ENCODE peak calls at places on chromosomes 1 and 21, in seven cellular contexts. One of them, this sample, is unnamed.

GRCh38 chr1:89598450-89599331 is 34.2 kb upstream of the LRRC8C start:
- DNase-seq in bronchial epithelial cell: peak
- DNase-seq in suprapubic skin: no peak
- DNase-seq in fibroblast of the aortic adventitia: peak
- DNase-seq in mucosa of descending colon: no peak
- DNase-seq in tibial artery: no peak
- DNase-seq in foreskin fibroblast: no peak
- DNase-seq in this sample: peak

GRCh38 chr1:202069670-202070069 is 53.0 kb upstream of the GPR37L1 start:
- DNase-seq in tibial artery: no peak
- DNase-seq in bronchial epithelial cell: no peak
- DNase-seq in fibroblast of the aortic adventitia: no peak
- DNase-seq in suprapubic skin: no peak
- DNase-seq in mucosa of descending colon: no peak
- DNase-seq in foreskin fibroblast: no peak
- DNase-seq in this sample: no peak

GRCh38 chr21:44423312-44423821 is 31.9 kb upstream of the LRRC3 start:
- DNase-seq in tibial artery: peak
- DNase-seq in fibroblast of the aortic adventitia: no peak
- DNase-seq in bronchial epithelial cell: no peak
- DNase-seq in foreskin fibroblast: no peak
- DNase-seq in mucosa of descending colon: peak
- DNase-seq in suprapubic skin: peak
- DNase-seq in this sample: no peak

GRCh38 chr1:91078859-91079258 is 57.0 kb upstream of the ZNF644 start:
- DNase-seq in mucosa of descending colon: no peak
- DNase-seq in suprapubic skin: no peak
- DNase-seq in bronchial epithelial cell: no peak
- DNase-seq in foreskin fibroblast: no peak
- DNase-seq in fibroblast of the aortic adventitia: no peak
- DNase-seq in tibial artery: no peak
- DNase-seq in this sample: no peak

GRCh38 chr1:155083865-155084721 is 5.5 kb downstream of the EFNA3 start:
- DNase-seq in bronchial epithelial cell: peak
- DNase-seq in fibroblast of the aortic adventitia: peak
- DNase-seq in foreskin fibroblast: no peak
- DNase-seq in tibial artery: no peak
- DNase-seq in suprapubic skin: no peak
- DNase-seq in mucosa of descending colon: peak
- DNase-seq in this sample: peak

GRCh38 chr21:45054927-45055612 is 19.3 kb upstream of the ADARB1 start:
- DNase-seq in mucosa of descending colon: no peak
- DNase-seq in foreskin fibroblast: no peak
- DNase-seq in suprapubic skin: no peak
- DNase-seq in tibial artery: peak
- DNase-seq in fibroblast of the aortic adventitia: no peak
- DNase-seq in bronchial epithelial cell: no peak
- DNase-seq in this sample: no peak

GRCh38 chr1:29236743-29236992 is 346 bp downstream of the PTPRU start:
- DNase-seq in tibial artery: no peak
- DNase-seq in mucosa of descending colon: no peak
- DNase-seq in fibroblast of the aortic adventitia: no peak
- DNase-seq in bronchial epithelial cell: no peak
- DNase-seq in foreskin fibroblast: no peak
- DNase-seq in suprapubic skin: no peak
- DNase-seq in this sample: no peak

GRCh38 chr1:215118081-215118480 is 35.5 kb downstream of the KCNK2 start:
- DNase-seq in mucosa of descending colon: no peak
- DNase-seq in suprapubic skin: no peak
- DNase-seq in foreskin fibroblast: no peak
- DNase-seq in bronchial epithelial cell: no peak
- DNase-seq in fibroblast of the aortic adventitia: peak
- DNase-seq in tibial artery: no peak
- DNase-seq in this sample: no peak

GRCh38 chr1:168112673-168113305 is 23.9 kb downstream of the GPR161 start:
- DNase-seq in suprapubic skin: no peak
- DNase-seq in bronchial epithelial cell: peak
- DNase-seq in foreskin fibroblast: no peak
- DNase-seq in mucosa of descending colon: no peak
- DNase-seq in tibial artery: no peak
- DNase-seq in fibroblast of the aortic adventitia: peak
- DNase-seq in this sample: peak

GRCh38 chr1:89519779-89520358 is 4.8 kb upstream of the LRRC8B start:
- DNase-seq in mucosa of descending colon: no peak
- DNase-seq in fibroblast of the aortic adventitia: peak
- DNase-seq in foreskin fibroblast: peak
- DNase-seq in suprapubic skin: no peak
- DNase-seq in bronchial epithelial cell: peak
- DNase-seq in tibial artery: no peak
- DNase-seq in this sample: peak

GRCh38 chr1:15469836-15470495 is 5.9 kb upstream of the CELA2B start:
- DNase-seq in fibroblast of the aortic adventitia: no peak
- DNase-seq in tibial artery: no peak
- DNase-seq in bronchial epithelial cell: no peak
- DNase-seq in suprapubic skin: no peak
- DNase-seq in foreskin fibroblast: no peak
- DNase-seq in mucosa of descending colon: no peak
- DNase-seq in this sample: no peak

GRCh38 chr1:51280321-51281096 is 44.4 kb downstream of the RNF11 start:
- DNase-seq in suprapubic skin: no peak
- DNase-seq in bronchial epithelial cell: peak
- DNase-seq in tibial artery: no peak
- DNase-seq in foreskin fibroblast: no peak
- DNase-seq in fibroblast of the aortic adventitia: no peak
- DNase-seq in mucosa of descending colon: no peak
- DNase-seq in this sample: peak

GRCh38 chr1:64664287-64664686 is 80.6 kb upstream of the RAVER2 start:
- DNase-seq in foreskin fibroblast: no peak
- DNase-seq in bronchial epithelial cell: no peak
- DNase-seq in tibial artery: no peak
- DNase-seq in mucosa of descending colon: no peak
- DNase-seq in fibroblast of the aortic adventitia: no peak
- DNase-seq in suprapubic skin: no peak
- DNase-seq in this sample: no peak

GRCh38 chr1:198278922-198279321 is 122.1 kb downstream of the NEK7 start:
- DNase-seq in tibial artery: no peak
- DNase-seq in fibroblast of the aortic adventitia: peak
- DNase-seq in foreskin fibroblast: no peak
- DNase-seq in mucosa of descending colon: no peak
- DNase-seq in bronchial epithelial cell: no peak
- DNase-seq in suprapubic skin: no peak
- DNase-seq in this sample: no peak

GRCh38 chr1:3168678-3169077 is 99.7 kb downstream of the PRDM16 start:
- DNase-seq in tibial artery: no peak
- DNase-seq in foreskin fibroblast: no peak
- DNase-seq in bronchial epithelial cell: no peak
- DNase-seq in mucosa of descending colon: no peak
- DNase-seq in suprapubic skin: no peak
- DNase-seq in fibroblast of the aortic adventitia: no peak
- DNase-seq in this sample: no peak

GRCh38 chr1:44672254-44672955 is 1.9 kb downstream of the TMEM53 start:
- DNase-seq in mucosa of descending colon: no peak
- DNase-seq in foreskin fibroblast: peak
- DNase-seq in bronchial epithelial cell: peak
- DNase-seq in fibroblast of the aortic adventitia: peak
- DNase-seq in tibial artery: no peak
- DNase-seq in suprapubic skin: no peak
- DNase-seq in this sample: peak

GRCh38 chr1:213987876-213988638 is at the start of gene PROX1:
- DNase-seq in tibial artery: peak
- DNase-seq in fibroblast of the aortic adventitia: peak
- DNase-seq in foreskin fibroblast: peak
- DNase-seq in mucosa of descending colon: peak
- DNase-seq in bronchial epithelial cell: peak
- DNase-seq in suprapubic skin: peak
- DNase-seq in this sample: peak

GRCh38 chr1:183417691-183418491 is at the start of gene NMNAT2:
- DNase-seq in suprapubic skin: no peak
- DNase-seq in foreskin fibroblast: peak
- DNase-seq in bronchial epithelial cell: peak
- DNase-seq in fibroblast of the aortic adventitia: peak
- DNase-seq in tibial artery: no peak
- DNase-seq in mucosa of descending colon: no peak
- DNase-seq in this sample: peak

GRCh38 chr1:184866991-184867788 is 107.1 kb downstream of the NIBAN1 start:
- DNase-seq in suprapubic skin: no peak
- DNase-seq in fibroblast of the aortic adventitia: peak
- DNase-seq in mucosa of descending colon: no peak
- DNase-seq in tibial artery: no peak
- DNase-seq in bronchial epithelial cell: peak
- DNase-seq in foreskin fibroblast: peak
- DNase-seq in this sample: peak

GRCh38 chr1:234326493-234327366 is 46.5 kb upstream of the COA6 start:
- DNase-seq in tibial artery: no peak
- DNase-seq in bronchial epithelial cell: peak
- DNase-seq in fibroblast of the aortic adventitia: peak
- DNase-seq in mucosa of descending colon: no peak
- DNase-seq in suprapubic skin: no peak
- DNase-seq in foreskin fibroblast: peak
- DNase-seq in this sample: peak

DNA sequence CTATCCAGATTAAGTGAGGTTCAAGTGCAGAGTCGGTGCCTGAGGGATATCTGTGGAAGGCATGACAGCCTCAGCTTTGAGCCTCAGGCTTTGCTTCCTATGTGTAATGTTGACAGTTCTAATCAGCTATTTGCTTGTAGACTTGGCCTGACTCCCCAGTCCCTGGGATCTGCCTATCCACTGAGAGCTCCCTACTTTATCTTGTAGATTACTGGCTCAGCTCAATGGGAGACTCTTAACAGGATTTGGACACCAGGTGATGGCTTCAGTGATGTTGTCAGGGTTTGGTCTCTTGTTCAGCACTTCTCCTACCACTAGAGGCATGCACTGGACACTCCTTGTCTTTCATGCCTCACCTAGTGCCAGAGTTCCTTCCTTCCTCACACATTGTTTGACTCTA is 126.6 kb upstream of the BEND5 start:
- DNase-seq in fibroblast of the aortic adventitia: no peak
- DNase-seq in bronchial epithelial cell: no peak
- DNase-seq in foreskin fibroblast: no peak
- DNase-seq in suprapubic skin: no peak
- DNase-seq in tibial artery: no peak
- DNase-seq in mucosa of descending colon: no peak
- DNase-seq in this sample: no peak
- TF ChIP-seq CTCF in fibroblast of the aortic adventitia: no peak
- TF ChIP-seq CTCF in bronchial epithelial cell: no peak
- TF ChIP-seq CTCF in foreskin fibroblast: no peak
- TF ChIP-seq CTCF in suprapubic skin: no peak
- TF ChIP-seq CTCF in tibial artery: no peak
- TF ChIP-seq CTCF in mucosa of descending colon: no peak
- TF ChIP-seq CTCF in this sample: peak

DNA sequence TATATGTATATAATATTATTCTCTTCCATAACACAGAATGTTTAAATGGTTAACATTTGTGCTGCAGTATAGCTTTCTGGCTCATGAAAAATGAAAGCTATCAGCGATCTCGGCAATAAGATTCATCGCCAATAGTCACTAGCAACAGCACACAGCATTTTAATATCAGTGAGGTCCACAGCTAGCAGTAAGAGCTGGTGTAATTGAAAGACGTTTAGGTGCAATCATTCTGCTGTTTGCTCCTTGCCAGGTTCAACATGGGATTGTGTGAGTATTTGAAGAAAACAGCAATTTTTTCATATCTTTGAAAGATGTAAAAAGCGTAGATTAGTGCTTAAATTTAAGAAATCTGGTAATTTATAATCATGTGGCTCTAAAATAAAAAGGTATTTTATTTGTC is 20.1 kb downstream of the PRKACB start:
- DNase-seq in foreskin fibroblast: no peak
- DNase-seq in suprapubic skin: no peak
- DNase-seq in bronchial epithelial cell: no peak
- DNase-seq in tibial artery: no peak
- DNase-seq in fibroblast of the aortic adventitia: peak
- DNase-seq in mucosa of descending colon: no peak
- DNase-seq in this sample: no peak
- H3K4me3 ChIP-seq in foreskin fibroblast: no peak
- H3K4me3 ChIP-seq in suprapubic skin: peak
- H3K4me3 ChIP-seq in bronchial epithelial cell: no peak
- H3K4me3 ChIP-seq in tibial artery: no peak
- H3K4me3 ChIP-seq in fibroblast of the aortic adventitia: no peak
- H3K4me3 ChIP-seq in mucosa of descending colon: no peak
- H3K4me3 ChIP-seq in this sample: no peak

GRCh38 chr1:54869173-54869851 is 17.7 kb downstream of the DHCR24 start:
- DNase-seq in suprapubic skin: no peak
- DNase-seq in bronchial epithelial cell: no peak
- DNase-seq in tibial artery: peak
- DNase-seq in fibroblast of the aortic adventitia: no peak
- DNase-seq in foreskin fibroblast: no peak
- DNase-seq in mucosa of descending colon: no peak
- DNase-seq in this sample: no peak

GRCh38 chr1:54870869-54871268 is 16.1 kb downstream of the DHCR24 start:
- DNase-seq in tibial artery: no peak
- DNase-seq in foreskin fibroblast: no peak
- DNase-seq in suprapubic skin: no peak
- DNase-seq in bronchial epithelial cell: no peak
- DNase-seq in fibroblast of the aortic adventitia: no peak
- DNase-seq in mucosa of descending colon: no peak
- DNase-seq in this sample: no peak

GRCh38 chr1:54874079-54874830 is 12.7 kb downstream of the DHCR24 start:
- DNase-seq in tibial artery: no peak
- DNase-seq in fibroblast of the aortic adventitia: no peak
- DNase-seq in suprapubic skin: no peak
- DNase-seq in mucosa of descending colon: no peak
- DNase-seq in bronchial epithelial cell: peak
- DNase-seq in foreskin fibroblast: no peak
- DNase-seq in this sample: peak

GRCh38 chr1:54871275-54872040 is 15.5 kb downstream of the DHCR24 start:
- DNase-seq in mucosa of descending colon: no peak
- DNase-seq in suprapubic skin: no peak
- DNase-seq in fibroblast of the aortic adventitia: no peak
- DNase-seq in bronchial epithelial cell: no peak
- DNase-seq in tibial artery: peak
- DNase-seq in foreskin fibroblast: no peak
- DNase-seq in this sample: no peak

GRCh38 chr1:54872041-54872342 is 15.0 kb downstream of the DHCR24 start:
- DNase-seq in tibial artery: no peak
- DNase-seq in mucosa of descending colon: no peak
- DNase-seq in suprapubic skin: no peak
- DNase-seq in foreskin fibroblast: no peak
- DNase-seq in fibroblast of the aortic adventitia: no peak
- DNase-seq in bronchial epithelial cell: no peak
- DNase-seq in this sample: no peak
- TF ChIP-seq CTCF in tibial artery: no peak
- TF ChIP-seq CTCF in mucosa of descending colon: no peak
- TF ChIP-seq CTCF in suprapubic skin: no peak
- TF ChIP-seq CTCF in foreskin fibroblast: no peak
- TF ChIP-seq CTCF in fibroblast of the aortic adventitia: no peak
- TF ChIP-seq CTCF in bronchial epithelial cell: no peak
- TF ChIP-seq CTCF in this sample: no peak

DNA sequence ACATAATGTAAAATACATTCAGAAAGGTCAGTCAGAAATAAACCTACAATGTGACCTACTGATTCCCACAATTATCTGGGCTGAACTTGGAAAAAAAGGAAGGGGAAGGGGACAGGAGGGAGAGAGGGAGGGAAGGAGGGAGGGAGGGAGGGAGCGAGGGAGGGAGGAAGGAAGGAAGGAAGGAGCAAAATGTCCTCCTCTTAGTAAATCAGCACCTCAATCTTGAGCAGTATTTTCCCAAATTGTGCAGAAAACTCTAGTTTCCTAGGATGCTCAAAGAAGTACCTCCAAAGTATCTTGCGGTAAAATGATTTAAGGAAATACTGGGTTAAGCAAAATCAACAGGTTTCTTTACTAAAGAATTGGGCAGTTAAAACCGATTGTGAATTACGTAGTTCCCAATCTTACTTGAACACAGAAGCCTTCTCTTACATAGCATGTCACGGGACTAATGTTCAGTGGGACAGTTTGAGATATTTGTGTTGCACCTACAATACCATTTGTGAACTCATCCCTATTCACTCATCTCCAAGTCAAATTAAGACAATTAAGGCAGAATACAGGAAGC is 51.0 kb upstream of the ASPM start:
- DNase-seq in bronchial epithelial cell: no peak
- DNase-seq in mucosa of descending colon: no peak
- DNase-seq in fibroblast of the aortic adventitia: peak
- DNase-seq in tibial artery: no peak
- DNase-seq in foreskin fibroblast: no peak
- DNase-seq in suprapubic skin: no peak
- DNase-seq in this sample: no peak
- H3K4me3 ChIP-seq in bronchial epithelial cell: no peak
- H3K4me3 ChIP-seq in mucosa of descending colon: no peak
- H3K4me3 ChIP-seq in fibroblast of the aortic adventitia: peak
- H3K4me3 ChIP-seq in tibial artery: peak
- H3K4me3 ChIP-seq in foreskin fibroblast: peak
- H3K4me3 ChIP-seq in suprapubic skin: peak
- H3K4me3 ChIP-seq in this sample: peak